ENCODE peak calls at places on chromosomes 13 and 19, in seven cellular contexts. K, S, V, I, F, N and H are unnamed samples.

GRCh38 chr19:43503501-43504425 is 783 bp downstream of the PHLDB3 start:
- DNase-seq in K (peak), V (peak), S (peak), F (peak), N (peak), I (peak), H (peak)

GRCh38 chr13:111904166-111904565 is 162.8 kb upstream of the SOX1 start:
- DNase-seq in I (no peak), F (no peak), N (no peak), S (no peak), V (no peak), K (no peak), H (no peak)

GRCh38 chr13:113547248-113547971 is 37.1 kb upstream of the TFDP1 start:
- DNase-seq in S (no peak), N (no peak), V (no peak), K (no peak), F (no peak), I (peak), H (peak)

GRCh38 chr19:5973867-5974635 is 3.9 kb downstream of the RANBP3 start:
- DNase-seq in I (no peak), V (no peak), N (no peak), S (no peak), F (no peak), K (no peak), H (peak)

GRCh38 chr19:3296034-3296433 is 70.3 kb upstream of the NFIC start:
- DNase-seq in N (no peak), I (no peak), V (no peak), K (no peak), F (no peak), S (no peak), H (no peak)

GRCh38 chr13:45119469-45119989 is 781 bp upstream of the GTF2F2 start:
- DNase-seq in N (peak), F (peak), K (peak), V (peak), S (peak), I (peak), H (peak)

GRCh38 chr13:60162096-60162495 is 1.6 kb downstream of the DIAPH3 start:
- DNase-seq in F (no peak), K (no peak), I (peak), V (no peak), N (no peak), S (no peak), H (peak)

GRCh38 chr19:10565028-10565566 is 713 bp downstream of the KRI1 start:
- DNase-seq in F (peak), K (peak), V (peak), I (peak), S (no peak), N (peak), H (peak)

GRCh38 chr19:58509731-58510083 is 2.1 kb downstream of the SLC27A5 start:
- DNase-seq in I (no peak), F (no peak), K (no peak), S (no peak), V (no peak), N (no peak), H (no peak)

GRCh38 chr19:16509141-16510061 is 13.2 kb downstream of the C19orf44 start:
- DNase-seq in K (no peak), S (no peak), N (no peak), I (peak), V (no peak), F (no peak), H (no peak)

GRCh38 chr19:54923276-54923675 is 17.3 kb downstream of the NCR1 start:
- DNase-seq in K (no peak), V (no peak), N (no peak), I (no peak), F (no peak), S (no peak), H (no peak)

GRCh38 chr13:74135306-74136088 is 1.3 kb upstream of the KLF12 start:
- DNase-seq in I (peak), V (no peak), S (peak), K (peak), N (peak), F (peak), H (peak)